ENCODE peak calls at places on chromosomes 1 and 21, in seven cellular contexts. X, P, S, E, T, W and B are unnamed samples.

GRCh38 chr1:220604921-220605320 is 77.0 kb downstream of the MARK1 start:
- DNase-seq in X (no peak), P (no peak), S (no peak), E (no peak), T (no peak), W (no peak), B (no peak)

GRCh38 chr21:32545948-32546441 is 39.3 kb downstream of the TCP10L start:
- DNase-seq in X (no peak), P (no peak), S (no peak), E (no peak), T (peak), W (no peak), B (no peak)

GRCh38 chr1:8965121-8965820 is 19.6 kb downstream of the CA6 start:
- DNase-seq in X (no peak), P (no peak), S (no peak), E (no peak), T (no peak), W (peak), B (no peak)

GRCh38 chr1:181430015-181430657 is 53.2 kb upstream of the CACNA1E start:
- DNase-seq in X (no peak), P (no peak), S (no peak), E (no peak), T (no peak), W (peak), B (no peak)

GRCh38 chr21:45262616-45263015 is 25.1 kb downstream of the POFUT2 start:
- DNase-seq in X (no peak), P (no peak), S (no peak), E (no peak), T (no peak), W (peak), B (peak)

GRCh38 chr21:37082856-37083611 is 10.0 kb downstream of the TTC3 start:
- DNase-seq in X (no peak), P (no peak), S (no peak), E (no peak), T (no peak), W (no peak), B (no peak)

GRCh38 chr21:33238146-33238545 is 8.4 kb downstream of the IFNAR2 start:
- DNase-seq in X (no peak), P (no peak), S (no peak), E (no peak), T (no peak), W (no peak), B (no peak)

GRCh38 chr1:96840396-96840795 is 118.8 kb downstream of the PTBP2 start:
- DNase-seq in X (no peak), P (no peak), S (no peak), E (no peak), T (no peak), W (no peak), B (no peak)

GRCh38 chr1:2639607-2640521 is 7.0 kb upstream of the MMEL1 start:
- DNase-seq in X (no peak), P (no peak), S (no peak), E (no peak), T (no peak), W (no peak), B (no peak)

GRCh38 chr1:3463891-3464648 is 9.6 kb downstream of the ARHGEF16 start:
- DNase-seq in X (no peak), P (no peak), S (no peak), E (no peak), T (no peak), W (peak), B (no peak)

GRCh38 chr21:35190201-35190701 is 141.1 kb upstream of the RUNX1 start:
- DNase-seq in X (no peak), P (peak), S (peak), E (no peak), T (peak), W (peak), B (no peak)

GRCh38 chr1:164611754-164612642 is 53.0 kb downstream of the PBX1 start:
- DNase-seq in X (no peak), P (peak), S (peak), E (peak), T (peak), W (peak), B (peak)

GRCh38 chr1:159084152-159084551 is 7.6 kb upstream of the AIM2 start:
- DNase-seq in X (no peak), P (no peak), S (no peak), E (no peak), T (no peak), W (no peak), B (no peak)

GRCh38 chr1:18407166-18408045 is 73.3 kb upstream of the KLHDC7A start:
- DNase-seq in X (no peak), P (peak), S (no peak), E (no peak), T (no peak), W (peak), B (no peak)

GRCh38 chr21:26840912-26841311 is 4.3 kb downstream of the ADAMTS1 start:
- DNase-seq in X (no peak), P (peak), S (peak), E (no peak), T (peak), W (peak), B (no peak)

GRCh38 chr1:66371233-66372005 is 162.5 kb upstream of the SGIP1 start:
- DNase-seq in X (no peak), P (peak), S (peak), E (no peak), T (peak), W (peak), B (no peak)

GRCh38 chr1:156122519-156123355 is 8.2 kb downstream of the LMNA start:
- DNase-seq in X (no peak), P (peak), S (peak), E (no peak), T (peak), W (peak), B (no peak)

GRCh38 chr1:171655215-171656116 is 3.0 kb upstream of the MYOC start:
- DNase-seq in X (peak), P (peak), S (peak), E (no peak), T (peak), W (peak), B (peak)

GRCh38 chr1:53579221-53580008 is 120.2 kb downstream of the DMRTB1 start:
- DNase-seq in X (no peak), P (no peak), S (no peak), E (no peak), T (no peak), W (no peak), B (no peak)

GRCh38 chr1:110677016-110677415 is 2.3 kb upstream of the KCNA3 start:
- DNase-seq in X (no peak), P (no peak), S (no peak), E (no peak), T (no peak), W (no peak), B (no peak)

GRCh38 chr1:244010191-244010590 is 40.9 kb upstream of the ZBTB18 start:
- DNase-seq in X (no peak), P (peak), S (no peak), E (no peak), T (peak), W (peak), B (peak)

GRCh38 chr1:226870026-226870322 is 442 bp upstream of the PSEN2 start:
- DNase-seq in X (no peak), P (peak), S (peak), E (no peak), T (no peak), W (peak), B (no peak)

GRCh38 chr1:154179951-154180687 is 11.8 kb downstream of the TPM3 start:
- DNase-seq in X (no peak), P (peak), S (no peak), E (no peak), T (no peak), W (no peak), B (no peak)

GRCh38 chr1:1371741-1372711 is 3.0 kb downstream of the AURKAIP1 start:
- DNase-seq in X (no peak), P (peak), S (peak), E (no peak), T (peak), W (peak), B (peak)

GRCh38 chr1:30607723-30608122 is 115.7 kb downstream of the MATN1 start:
- DNase-seq in X (no peak), P (no peak), S (no peak), E (no peak), T (no peak), W (no peak), B (no peak)
- H4K8ac ChIP-seq in X (no peak), P (no peak), S (no peak), E (no peak), T (no peak), W (no peak), B (no peak)

GRCh38 chr1:109350182-109350581 is 43.4 kb upstream of the MYBPHL start:
- DNase-seq in X (no peak), P (no peak), S (no peak), E (peak), T (no peak), W (no peak), B (no peak)
- H4K8ac ChIP-seq in X (no peak), P (no peak), S (no peak), E (no peak), T (no peak), W (no peak), B (no peak)

GRCh38 chr1:48139275-48139674 is 83.2 kb upstream of the SLC5A9 start:
- DNase-seq in X (no peak), P (no peak), S (no peak), E (no peak), T (no peak), W (no peak), B (no peak)
- H4K8ac ChIP-seq in X (no peak), P (no peak), S (no peak), E (no peak), T (no peak), W (no peak), B (no peak)

DNA sequence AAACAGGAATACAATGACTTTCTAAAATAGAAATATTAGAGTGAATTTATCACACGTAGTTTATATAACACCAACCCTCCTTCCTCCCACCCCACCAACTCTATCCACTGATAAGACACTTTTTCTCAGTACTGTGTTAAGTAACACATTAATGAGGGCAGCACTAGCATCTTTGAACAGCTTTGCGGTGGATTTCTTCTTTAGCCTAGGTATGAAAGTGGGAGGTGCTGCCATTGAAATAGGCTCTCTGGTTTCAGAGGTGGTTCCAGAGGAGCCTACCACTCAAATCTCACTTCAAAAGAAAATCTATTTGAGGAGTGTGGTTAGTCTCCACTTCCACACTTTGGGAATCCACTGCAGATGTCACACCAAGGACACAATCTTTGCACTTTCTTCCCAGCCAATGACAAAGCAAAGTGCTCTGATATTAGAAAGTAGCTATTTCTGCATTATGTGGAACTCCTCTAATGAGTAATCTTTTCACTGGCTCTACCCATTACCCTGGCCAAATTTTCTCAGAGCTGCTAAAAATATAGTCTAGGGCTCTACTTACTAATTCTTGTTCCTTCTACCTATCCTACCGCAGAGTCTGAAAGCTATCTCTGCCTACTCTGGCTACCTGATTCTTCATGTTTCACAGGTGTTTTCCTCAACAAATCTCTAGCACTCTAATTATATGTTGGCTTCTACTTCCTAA is 1667.8 kb downstream of the MRPL39 start:
- DNase-seq in X (no peak), P (no peak), S (no peak), E (no peak), T (no peak), W (no peak), B (no peak)
- H4K8ac ChIP-seq in X (no peak), P (no peak), S (no peak), E (no peak), T (no peak), W (no peak), B (no peak)

GRCh38 chr1:208868554-208868953 is 624.4 kb upstream of the PLXNA2 start:
- DNase-seq in X (no peak), P (no peak), S (no peak), E (no peak), T (no peak), W (peak), B (no peak)
- H4K8ac ChIP-seq in X (no peak), P (no peak), S (no peak), E (no peak), T (no peak), W (no peak), B (no peak)

GRCh38 chr21:41571938-41572510 is 64.1 kb upstream of the TMPRSS2 start:
- DNase-seq in X (no peak), P (no peak), S (no peak), E (no peak), T (no peak), W (no peak), B (no peak)
- H4K8ac ChIP-seq in X (no peak), P (no peak), S (no peak), E (no peak), T (no peak), W (no peak), B (no peak)

GRCh38 chr1:223454959-223455358 is 61.7 kb downstream of the CCDC185 start:
- DNase-seq in X (no peak), P (no peak), S (no peak), E (no peak), T (no peak), W (no peak), B (no peak)
- H4K8ac ChIP-seq in X (no peak), P (no peak), S (no peak), E (no peak), T (no peak), W (no peak), B (no peak)

GRCh38 chr1:116332461-116332860 is 40.6 kb upstream of the ATP1A1 start:
- DNase-seq in X (no peak), P (no peak), S (no peak), E (no peak), T (no peak), W (no peak), B (no peak)
- H4K8ac ChIP-seq in X (no peak), P (no peak), S (no peak), E (no peak), T (no peak), W (no peak), B (no peak)